ENCODE peak calls at places on chromosomes 7 and 10, in eight cellular contexts. K, P, V, Z, G, C, Y and A are unnamed samples. For H3K36me3, the result is how much of the 10 kb centered on the place peaks cover.

GRCh38 chr10:126736737-126737136 is 66.2 kb upstream of the C10orf90 start:
- DNase-seq in K (no peak), P (no peak), V (no peak), Z (no peak), G (no peak), C (peak), Y (no peak), A (no peak)

GRCh38 chr7:111292026-111292430 is 201.1 kb downstream of the LRRN3 start:
- DNase-seq in K (no peak), P (no peak), V (no peak), Z (no peak), G (no peak), C (no peak), Y (no peak), A (no peak)

GRCh38 chr7:26155531-26156375 is 3.8 kb downstream of the NFE2L3 start:
- DNase-seq in K (no peak), P (no peak), V (no peak), Z (peak), G (no peak), C (no peak), Y (no peak), A (peak)

GRCh38 chr10:131788386-131788785 is 112.4 kb upstream of the PPP2R2D start:
- DNase-seq in K (no peak), P (no peak), V (no peak), Z (peak), G (no peak), C (peak), Y (peak), A (no peak)

GRCh38 chr7:157389951-157390730 is 53.3 kb downstream of the DNAJB6 start:
- DNase-seq in K (no peak), P (no peak), V (no peak), Z (no peak), G (no peak), C (no peak), Y (no peak), A (no peak)

GRCh38 chr7:14821757-14822480 is 80.6 kb downstream of the DGKB start:
- DNase-seq in K (no peak), P (no peak), V (no peak), Z (no peak), G (no peak), C (no peak), Y (no peak), A (no peak)

GRCh38 chr7:66905689-66906088 is 15.3 kb upstream of the TMEM248 start:
- DNase-seq in K (no peak), P (no peak), V (no peak), Z (peak), G (no peak), C (no peak), Y (no peak), A (no peak)

GRCh38 chr10:46552526-46553237 is 3.8 kb downstream of the GPRIN2 start:
- DNase-seq in K (no peak), P (peak), V (peak), Z (peak), G (no peak), C (no peak), Y (peak), A (no peak)

GRCh38 chr10:89829887-89830269 is 128.5 kb downstream of the KIF20B start:
- DNase-seq in K (no peak), P (no peak), V (no peak), Z (no peak), G (no peak), C (no peak), Y (no peak), A (no peak)

GRCh38 chr7:115087437-115087836 is 165.5 kb downstream of the MDFIC start:
- DNase-seq in K (no peak), P (no peak), V (no peak), Z (no peak), G (peak), C (peak), Y (no peak), A (peak)

GRCh38 chr10:102835007-102835482 is 2.2 kb downstream of the CYP17A1 start:
- DNase-seq in K (peak), P (peak), V (peak), Z (peak), G (peak), C (peak), Y (peak), A (peak)

GRCh38 chr7:19772323-19772722 is 1.1 kb downstream of the TMEM196 start:
- DNase-seq in K (no peak), P (no peak), V (no peak), Z (peak), G (no peak), C (no peak), Y (no peak), A (no peak)

GRCh38 chr10:110502851-110503301 is 5.2 kb downstream of the DUSP5 start:
- DNase-seq in K (no peak), P (no peak), V (no peak), Z (no peak), G (no peak), C (peak), Y (peak), A (no peak)

GRCh38 chr7:46034056-46034768 is 113.1 kb upstream of the IGFBP3 start:
- DNase-seq in K (no peak), P (no peak), V (no peak), Z (no peak), G (no peak), C (no peak), Y (no peak), A (peak)

GRCh38 chr7:107917770-107918651 is 27.0 kb downstream of the DLD start:
- DNase-seq in K (no peak), P (no peak), V (no peak), Z (no peak), G (no peak), C (no peak), Y (no peak), A (no peak)

GRCh38 chr7:109763611-109764010 is 1193.9 kb downstream of the DNAJB9 start:
- DNase-seq in K (no peak), P (no peak), V (no peak), Z (no peak), G (no peak), C (no peak), Y (no peak), A (no peak)

GRCh38 chr7:152395115-152395514 is 40.7 kb downstream of the KMT2C start:
- DNase-seq in K (no peak), P (no peak), V (no peak), Z (no peak), G (no peak), C (no peak), Y (no peak), A (no peak)

GRCh38 chr10:117461766-117462423 is 80.7 kb upstream of the EMX2 start:
- DNase-seq in K (no peak), P (no peak), V (no peak), Z (no peak), G (no peak), C (peak), Y (peak), A (peak)

GRCh38 chr7:7996568-7996967 is 28.0 kb downstream of the GLCCI1 start:
- DNase-seq in K (no peak), P (no peak), V (no peak), Z (no peak), G (no peak), C (no peak), Y (no peak), A (no peak)

GRCh38 chr10:113320980-113321379 is 231.9 kb upstream of the HABP2 start:
- DNase-seq in K (no peak), P (no peak), V (no peak), Z (no peak), G (peak), C (no peak), Y (no peak), A (no peak)

GRCh38 chr7:150325110-150325611 is 1.8 kb upstream of the ACTR3C start:
- DNase-seq in K (no peak), P (no peak), V (no peak), Z (no peak), G (no peak), C (no peak), Y (no peak), A (peak)

GRCh38 chr7:80635998-80636397 is 2.4 kb upstream of the CD36 start:
- DNase-seq in K (no peak), P (no peak), V (no peak), Z (no peak), G (no peak), C (no peak), Y (no peak), A (no peak)

GRCh38 chr10:12018438-12019342 is 23.9 kb downstream of the UPF2 start:
- DNase-seq in K (no peak), P (no peak), V (no peak), Z (no peak), G (no peak), C (no peak), Y (no peak), A (peak)

GRCh38 chr7:135768990-135769389 is 20.4 kb upstream of the FAM180A start:
- DNase-seq in K (no peak), P (no peak), V (no peak), Z (no peak), G (peak), C (no peak), Y (no peak), A (no peak)

GRCh38 chr7:44268671-44269070 is 56.7 kb downstream of the CAMK2B start:
- DNase-seq in K (no peak), P (no peak), V (no peak), Z (no peak), G (no peak), C (no peak), Y (no peak), A (no peak)

GRCh38 chr7:153406486-153406872 is 645.7 kb upstream of the DPP6 start:
- DNase-seq in K (no peak), P (no peak), V (no peak), Z (no peak), G (no peak), C (no peak), Y (no peak), A (no peak)

GRCh38 chr10:79186742-79187544 is 118.2 kb downstream of the ZMIZ1 start:
- DNase-seq in K (no peak), P (no peak), V (no peak), Z (no peak), G (no peak), C (no peak), Y (no peak), A (no peak)

GRCh38 chr7:47403341-47403866 is 178.5 kb downstream of the TNS3 start:
- DNase-seq in K (no peak), P (no peak), V (no peak), Z (peak), G (no peak), C (no peak), Y (peak), A (no peak)

GRCh38 chr10:2334542-2334941 is 597.2 kb upstream of the ADARB2 start:
- DNase-seq in K (no peak), P (no peak), V (no peak), Z (no peak), G (no peak), C (no peak), Y (no peak), A (no peak)

GRCh38 chr10:86798030-86798429 is 41.6 kb downstream of the BMPR1A start:
- DNase-seq in K (no peak), P (no peak), V (no peak), Z (no peak), G (no peak), C (no peak), Y (no peak), A (no peak)

GRCh38 chr10:86790394-86790793 is 34.0 kb downstream of the BMPR1A start:
- DNase-seq in K (no peak), P (no peak), V (no peak), Z (no peak), G (no peak), C (no peak), Y (no peak), A (no peak)

GRCh38 chr10:86795353-86795752 is 38.9 kb downstream of the BMPR1A start:
- DNase-seq in K (no peak), P (no peak), V (no peak), Z (no peak), G (no peak), C (peak), Y (no peak), A (peak)

GRCh38 chr10:86792768-86793167 is 36.3 kb downstream of the BMPR1A start:
- DNase-seq in K (no peak), P (no peak), V (no peak), Z (no peak), G (no peak), C (no peak), Y (no peak), A (no peak)

DNA sequence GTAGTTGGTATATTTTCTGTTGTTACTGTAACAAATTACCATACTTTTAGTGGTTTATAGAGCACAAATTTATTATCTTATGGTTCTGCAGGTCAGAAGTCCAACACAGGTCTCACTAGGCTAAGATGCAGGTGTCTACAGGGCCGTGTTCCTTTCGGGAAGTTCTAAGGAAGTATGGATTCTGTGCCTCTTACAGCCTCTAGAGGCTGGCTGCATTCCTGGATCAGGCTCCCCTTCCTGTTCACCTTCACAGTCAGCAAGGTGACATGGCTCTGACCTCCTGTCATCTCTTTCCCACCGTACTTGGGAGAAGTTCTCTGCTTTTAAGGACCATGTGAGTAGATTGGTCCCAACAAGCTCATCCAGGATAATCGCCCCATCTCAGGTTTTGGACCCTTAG is 37.3 kb downstream of the BMPR1A start:
- DNase-seq in K (no peak), P (no peak), V (no peak), Z (peak), G (no peak), C (no peak), Y (no peak), A (no peak)
- H3K27ac ChIP-seq in K (no peak), P (no peak), V (no peak), Z (no peak), G (no peak), C (no peak), Y (peak), A (peak)

GRCh38 chr7:27434729-27435400 is 192.3 kb downstream of the EVX1 start:
- DNase-seq in K (no peak), P (no peak), V (no peak), Z (peak), G (no peak), C (no peak), Y (no peak), A (no peak)
- TF ChIP-seq CTCF in K (no peak), P (no peak), V (no peak), Z (peak), G (no peak), C (peak), Y (no peak), A (peak)

GRCh38 chr10:71059943-71060342 is 152.4 kb upstream of the UNC5B start:
- DNase-seq in K (no peak), P (no peak), V (no peak), Z (no peak), G (no peak), C (no peak), Y (no peak), A (no peak)

GRCh38 chr10:71061472-71061871 is 150.9 kb upstream of the UNC5B start:
- DNase-seq in K (no peak), P (no peak), V (no peak), Z (peak), G (no peak), C (no peak), Y (no peak), A (no peak)

GRCh38 chr10:71058308-71058707 is 154.1 kb upstream of the UNC5B start:
- DNase-seq in K (no peak), P (peak), V (no peak), Z (no peak), G (no peak), C (no peak), Y (no peak), A (no peak)

GRCh38 chr10:71060636-71061426 is 151.5 kb upstream of the UNC5B start:
- DNase-seq in K (no peak), P (peak), V (no peak), Z (no peak), G (no peak), C (no peak), Y (no peak), A (no peak)

DNA sequence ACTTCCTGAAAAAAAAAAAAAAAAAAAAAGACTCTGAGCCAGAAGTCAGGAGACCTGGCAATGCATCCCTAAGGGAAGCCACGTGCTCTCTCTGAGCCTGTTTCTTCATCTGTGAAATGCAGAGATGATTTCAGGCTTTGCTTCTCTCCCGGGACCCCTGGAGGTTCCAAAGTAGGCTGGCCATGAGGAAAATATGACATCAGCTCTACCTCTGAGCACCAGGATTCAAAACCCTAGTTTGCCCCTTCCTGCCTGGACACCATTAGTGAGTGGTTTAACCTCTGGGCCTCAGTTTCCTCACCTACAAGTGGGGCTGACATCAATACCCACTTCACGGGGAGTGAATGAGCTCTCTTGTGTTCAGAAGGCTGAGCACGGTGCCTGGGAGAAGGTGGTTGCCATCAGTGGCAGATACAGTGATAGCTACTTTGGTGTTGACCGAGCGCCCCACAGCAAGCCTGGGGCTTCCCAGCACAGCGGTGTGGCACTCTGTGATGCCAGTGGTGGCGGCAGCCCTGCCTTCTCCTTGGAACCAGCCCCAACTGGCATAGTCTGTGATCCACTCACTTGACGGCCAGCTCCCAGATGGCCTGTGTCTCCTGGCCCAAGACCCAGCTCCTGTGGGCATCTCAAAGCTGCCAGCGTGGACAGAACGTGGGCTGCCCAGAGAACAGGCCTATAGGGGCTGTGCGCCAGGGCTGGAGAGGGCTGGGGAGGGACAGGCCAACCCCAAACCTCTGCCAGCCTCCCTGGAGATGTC is 153.1 kb upstream of the UNC5B start:
- DNase-seq in K (no peak), P (no peak), V (no peak), Z (no peak), G (no peak), C (no peak), Y (peak), A (no peak)
- H3K36me3 ChIP-seq in K (under half), P (under half), V (under half), Z (under half), G (under half), C (under half), Y (under half), A (under half)

DNA sequence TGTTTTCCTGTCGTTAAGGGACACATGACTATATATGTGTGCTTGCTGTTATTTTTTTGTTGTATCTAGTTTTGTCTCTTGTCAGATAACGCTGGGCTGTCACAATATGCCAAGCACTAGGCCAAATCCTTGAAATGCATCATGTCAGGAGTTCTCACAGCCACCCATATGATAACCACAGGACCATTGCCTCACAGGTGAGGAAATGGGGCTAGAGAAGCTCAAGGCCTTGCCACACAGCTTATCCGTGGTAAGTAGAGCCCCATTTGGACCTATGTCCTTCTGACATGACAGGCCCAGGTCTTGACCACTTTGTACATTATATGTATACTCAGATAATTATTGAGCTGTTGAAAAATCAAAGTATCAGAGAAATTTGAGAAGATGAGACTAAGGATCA is 42.0 kb upstream of the TARP start:
- DNase-seq in K (no peak), P (no peak), V (no peak), Z (no peak), G (no peak), C (no peak), Y (no peak), A (no peak)
- H3K27ac ChIP-seq in K (no peak), P (no peak), V (no peak), Z (no peak), G (no peak), C (no peak), Y (no peak), A (no peak)

DNA sequence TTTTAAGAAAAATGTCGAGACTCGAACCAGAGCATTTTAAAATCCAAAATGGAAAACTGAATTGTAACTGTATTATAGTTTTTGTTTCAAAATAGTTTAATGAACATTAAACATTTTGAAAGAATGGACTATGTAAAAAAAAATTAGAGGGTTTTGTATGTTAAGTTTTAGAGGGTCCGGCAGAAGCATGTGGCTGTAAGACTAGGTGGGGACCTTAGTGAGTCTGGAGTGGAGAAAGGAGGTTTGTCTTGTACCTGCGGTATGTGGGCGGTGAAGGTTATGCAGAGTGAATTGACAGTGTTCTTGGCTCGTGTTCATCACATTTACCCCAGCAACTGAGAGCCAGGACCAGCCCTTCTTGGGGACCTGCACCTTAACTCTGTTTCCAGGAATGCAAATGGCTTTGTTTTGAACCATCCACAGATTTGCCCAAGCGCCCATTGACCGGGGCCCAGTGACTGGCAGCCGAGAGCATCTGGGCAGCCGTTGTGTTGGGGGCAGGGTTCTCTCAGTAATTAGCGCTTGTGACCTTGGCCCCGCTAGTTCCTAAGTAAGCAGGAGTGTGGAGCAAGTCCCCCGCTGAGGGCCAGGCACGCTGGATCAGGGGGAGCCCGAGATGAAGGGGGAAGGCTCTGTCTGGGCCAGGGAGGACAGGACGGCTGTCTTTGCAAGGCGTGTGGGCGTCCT is 1.4 kb upstream of the KLF6 start:
- DNase-seq in K (no peak), P (peak), V (no peak), Z (peak), G (peak), C (peak), Y (peak), A (peak)
- TF ChIP-seq CTCF in K (no peak), P (no peak), V (no peak), Z (no peak), G (no peak), C (no peak), Y (no peak), A (no peak)

DNA sequence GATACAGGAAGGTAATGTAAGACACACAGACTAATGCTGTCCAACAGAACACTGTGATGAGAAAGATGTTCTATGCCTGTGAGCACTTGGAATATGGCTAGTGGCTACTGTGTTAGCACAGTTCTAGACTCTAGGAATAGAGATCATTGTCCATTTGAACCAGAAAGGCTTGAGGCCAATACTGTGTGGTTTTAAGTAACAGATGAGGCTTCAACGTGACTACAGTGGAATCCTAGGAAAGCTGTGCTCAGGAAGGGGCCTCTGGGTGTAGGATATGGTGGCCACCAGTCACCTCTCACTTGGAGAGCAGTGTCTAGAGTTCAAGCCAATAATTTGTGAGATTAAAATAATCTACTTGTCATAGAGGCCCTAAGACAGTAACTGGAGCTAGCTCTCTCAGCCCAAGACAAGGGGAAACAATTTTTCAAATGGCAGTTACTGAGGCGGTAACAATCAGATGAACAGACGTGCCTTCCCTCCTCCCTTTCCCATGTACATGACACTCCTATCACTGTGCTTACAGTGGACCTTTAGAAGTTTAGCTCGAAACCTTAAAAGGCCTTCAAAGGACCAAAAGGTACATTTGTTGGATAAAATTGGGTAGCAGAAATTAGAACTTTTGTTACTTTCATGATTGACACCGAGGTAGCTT is 10.2 kb downstream of the ZDHHC16 start:
- DNase-seq in K (no peak), P (no peak), V (no peak), Z (no peak), G (no peak), C (no peak), Y (no peak), A (no peak)
- H3K36me3 ChIP-seq in K (under half), P (half or more), V (under half), Z (half or more), G (under half), C (under half), Y (under half), A (under half)